ENCODE peak calls at places on chromosomes 13 and 19, in eight cellular contexts. A is A673, X is AG04450, V is lung, K is epithelial cell of esophagus, E is RWPE2, W is GM12865, C is fibroblast of lung. L is an unnamed sample.

GRCh38 chr19:3365447-3366103 is 808 bp upstream of the NFIC start:
- DNase-seq in X (no peak), V (no peak), A (peak; percentile 72), W (peak; percentile 67), K (peak; percentile 59), E (no peak), C (no peak), L (peak; percentile 64)

GRCh38 chr13:112647256-112647655 is 42.6 kb upstream of the ATP11A start:
- DNase-seq in C (no peak), V (no peak), A (no peak), X (no peak), K (no peak), E (no peak), W (no peak), L (no peak)

GRCh38 chr13:61880576-61881283 is 465.1 kb upstream of the PCDH20 start:
- DNase-seq in C (peak; percentile 34), K (peak; percentile 66), W (peak; percentile 51), X (no peak), A (peak; percentile 73), V (no peak), E (no peak), L (no peak)

GRCh38 chr13:91280806-91281205 is 66.7 kb upstream of the MIR17HG start:
- DNase-seq in C (no peak), W (no peak), K (peak; percentile 15), E (no peak), X (no peak), V (no peak), A (peak; percentile 25), L (no peak)

GRCh38 chr19:32129141-32129540 is 216.3 kb upstream of the ZNF507 start:
- DNase-seq in W (no peak), A (no peak), X (no peak), V (no peak), K (no peak), C (peak; percentile 63), E (no peak), L (no peak)

GRCh38 chr13:48334534-48335127 is 31.1 kb downstream of the RB1 start:
- DNase-seq in V (no peak), K (peak; percentile 55), W (peak; percentile 59), C (peak; percentile 71), A (peak; percentile 47), E (no peak), X (no peak), L (peak; percentile 41)

GRCh38 chr19:13781547-13781946 is 7.3 kb downstream of the C19orf53 start:
- DNase-seq in X (no peak), K (peak; percentile 80), A (peak; percentile 88), C (peak; percentile 75), W (no peak), V (peak; percentile 75), E (no peak), L (peak; percentile 89)

GRCh38 chr13:33070713-33071112 is 54.5 kb downstream of the KL start:
- DNase-seq in V (no peak), E (no peak), X (no peak), K (peak; percentile 55), W (no peak), C (no peak), A (no peak), L (no peak)

GRCh38 chr13:73248154-73248553 is 189.3 kb downstream of the KLF5 start:
- DNase-seq in E (no peak), K (no peak), X (no peak), W (no peak), C (no peak), A (no peak), V (no peak), L (no peak)

GRCh38 chr13:110628477-110628793 is 13.1 kb downstream of the NAXD start:
- DNase-seq in E (no peak), X (no peak), C (no peak), K (peak; percentile 35), W (no peak), A (peak; percentile 58), V (no peak), L (no peak)

GRCh38 chr13:107427531-107427930 is 787.8 kb downstream of the LIG4 start:
- DNase-seq in V (no peak), W (no peak), E (no peak), A (no peak), X (no peak), K (no peak), C (no peak), L (no peak)

GRCh38 chr13:107421028-107421427 is 794.3 kb downstream of the LIG4 start:
- DNase-seq in A (no peak), X (peak; percentile 7), E (no peak), C (peak; percentile 49), W (no peak), K (no peak), V (no peak), L (no peak)

GRCh38 chr13:107422421-107422820 is 792.9 kb downstream of the LIG4 start:
- DNase-seq in X (no peak), W (no peak), K (no peak), A (no peak), E (no peak), C (no peak), V (no peak), L (no peak)

DNA sequence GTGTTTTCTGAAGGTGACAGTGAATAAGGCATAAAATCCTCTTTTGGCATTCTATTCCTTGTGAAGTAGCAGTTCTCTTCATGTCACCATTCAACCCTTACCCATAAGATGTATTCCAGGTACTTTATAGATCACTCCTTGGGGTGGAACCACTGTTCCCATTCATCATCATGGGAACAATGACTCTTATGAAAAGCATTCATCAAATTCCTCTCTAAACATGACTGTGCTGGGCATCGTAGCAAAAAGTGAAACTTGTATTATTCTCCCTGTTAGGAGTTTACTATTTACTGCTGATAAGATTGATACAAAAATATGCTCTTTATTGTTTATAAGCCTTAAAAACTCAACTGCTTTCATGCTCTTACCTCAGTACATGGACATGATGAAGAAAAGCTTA is 793.4 kb downstream of the LIG4 start:
- DNase-seq in K (no peak), W (no peak), A (no peak), X (no peak), C (no peak), E (no peak), V (no peak), L (no peak)
- H3K4me3 ChIP-seq in K (no peak overlapping the region), W (no peak overlapping the region), A (no peak overlapping the region), X (no peak overlapping the region), C (no peak overlapping the region), E (no peak overlapping the region), V (no peak overlapping the region), L (no peak overlapping the region)

DNA sequence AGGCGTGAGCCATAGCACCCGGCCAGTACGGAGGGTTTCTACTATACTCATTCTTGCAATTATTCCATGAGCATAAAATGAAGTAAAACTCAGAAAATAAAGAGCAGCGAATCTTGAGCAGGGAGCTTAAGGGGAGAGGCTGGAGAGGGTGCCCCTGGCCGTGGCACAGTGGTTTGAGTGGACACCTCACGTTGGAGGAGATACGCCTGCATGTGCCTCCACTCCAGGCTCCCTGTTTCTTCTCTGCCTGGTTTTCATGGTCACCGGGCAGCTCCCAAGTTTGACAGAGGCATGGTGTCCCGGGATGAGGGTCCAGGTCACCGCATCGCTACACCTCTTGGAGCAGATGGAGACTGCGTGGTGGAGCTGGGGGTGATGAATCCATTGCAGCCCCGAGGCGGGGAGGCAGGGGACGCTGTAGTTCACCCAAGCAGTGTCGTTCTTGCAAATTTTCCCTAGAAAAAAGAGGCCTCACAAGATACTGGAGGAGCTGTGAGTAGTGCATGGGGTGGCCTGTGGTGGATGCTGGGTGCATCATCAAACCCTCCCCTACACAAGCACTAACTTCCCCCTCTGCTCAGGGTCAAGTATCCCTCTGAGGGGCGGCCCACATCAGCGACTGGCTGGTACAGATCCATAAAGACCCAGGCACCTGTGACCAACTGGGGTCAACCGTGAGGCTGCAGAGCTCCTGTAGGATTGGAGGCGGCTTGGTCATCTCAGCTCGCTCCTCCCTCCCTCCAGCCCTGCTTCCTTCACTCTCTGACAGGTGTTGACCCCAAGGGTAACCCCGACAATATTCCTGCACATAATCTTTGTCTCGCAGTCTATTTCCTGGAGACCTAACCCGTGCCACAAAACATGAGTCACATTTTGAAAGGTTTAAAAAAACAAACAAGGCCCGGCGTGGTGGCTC is 3.6 kb upstream of the MIER2 start:
- DNase-seq in A (peak; percentile 23), K (no peak), C (no peak), W (no peak), V (no peak), E (peak; percentile 31), X (no peak), L (no peak)
- TF ChIP-seq CTCF in A (peak; percentile 47), K (no peak), C (no peak), W (no peak), V (no peak), E (no peak), X (peak; percentile 2), L (no peak)

GRCh38 chr19:50820549-50821247 is 2.9 kb downstream of the KLK1 start:
- DNase-seq in W (peak; percentile 60), X (no peak), K (no peak), V (no peak), E (no peak), A (no peak), C (no peak), L (no peak)
- H3K4me3 ChIP-seq in W (peak overlapping the region; percentile 59), X (no peak overlapping the region), K (no peak overlapping the region), V (no peak overlapping the region), E (no peak overlapping the region), A (no peak overlapping the region), C (no peak overlapping the region), L (no peak overlapping the region)

DNA sequence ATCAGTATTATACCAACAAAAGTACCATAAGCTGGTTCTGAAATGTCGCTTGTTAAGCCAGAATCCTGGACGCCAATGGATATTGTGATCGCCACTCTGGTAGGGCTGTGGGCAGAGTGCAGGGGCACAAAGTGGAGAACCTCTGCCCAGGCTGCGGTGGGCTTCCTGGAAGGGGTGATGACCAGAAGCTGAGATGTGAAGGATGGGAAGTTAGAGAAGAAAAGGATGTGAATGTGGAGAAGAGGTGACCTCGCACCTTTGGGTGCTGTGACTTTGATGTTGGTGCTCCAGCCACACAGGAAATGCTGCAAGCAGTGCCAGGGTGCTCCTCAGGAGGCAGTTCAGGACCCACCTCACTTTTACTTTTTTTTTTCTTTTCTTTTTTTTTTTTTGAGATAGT is 207.9 kb upstream of the MAB21L1 start:
- DNase-seq in A (no peak), V (no peak), W (no peak), C (no peak), E (no peak), X (no peak), K (no peak), L (no peak)
- TF ChIP-seq CTCF in A (no peak), V (no peak), W (no peak), C (no peak), E (no peak), X (no peak), K (no peak), L (no peak)

DNA sequence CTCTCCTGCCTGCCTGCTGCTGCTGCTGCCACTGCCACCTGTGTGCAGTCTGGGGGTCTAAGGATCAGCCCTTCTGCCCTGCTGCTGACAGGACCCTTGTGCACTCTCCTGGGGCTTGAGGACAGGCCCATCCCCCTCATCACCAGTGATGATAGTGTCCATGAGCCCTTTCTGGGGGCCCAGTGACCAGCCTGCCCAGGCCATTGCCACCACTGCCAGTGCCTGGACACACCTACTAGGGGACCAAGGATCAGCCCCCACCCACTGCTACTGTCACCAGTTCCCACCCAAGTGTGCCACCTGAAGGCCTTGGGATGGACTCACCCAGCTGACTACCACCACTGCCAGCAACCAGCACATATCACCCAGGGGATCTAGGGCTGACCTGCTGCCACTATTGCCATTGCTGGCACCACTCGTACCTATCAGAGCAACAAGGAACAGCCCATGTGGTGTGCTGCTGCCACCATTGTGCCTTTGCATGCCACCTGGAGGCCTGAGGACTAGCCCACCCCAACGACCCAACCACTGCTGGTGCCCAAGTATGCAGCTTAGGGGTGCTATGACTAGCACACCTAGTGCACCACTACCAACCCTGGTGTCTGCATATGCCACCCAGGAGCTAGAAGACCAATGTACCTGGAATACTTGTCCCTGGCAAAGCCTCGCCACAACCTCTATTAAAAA is 994.3 kb downstream of the PCDH17 start:
- DNase-seq in K (no peak), A (no peak), W (no peak), C (no peak), X (no peak), E (no peak), V (no peak), L (no peak)
- H3K4me3 ChIP-seq in K (no peak overlapping the region), A (no peak overlapping the region), W (no peak overlapping the region), C (no peak overlapping the region), X (no peak overlapping the region), E (no peak overlapping the region), V (no peak overlapping the region), L (no peak overlapping the region)